ENCODE peak calls at places on chromosome 9, in six cellular contexts. R is heart right ventricle, Y is pancreas, L is HFF-Myc, N is epithelial cell of proximal tubule, I is fibroblast of mammary gland. T is an unnamed sample.

GRCh38 chr9:5957166-5957565 is 58.3 kb downstream of the RANBP6 start:
- DNase-seq in R (no peak), N (no peak), Y (no peak), I (no peak), L (no peak), T (no peak)

GRCh38 chr9:136024696-136025316 is 63.6 kb upstream of the UBAC1 start:
- DNase-seq in Y (no peak), N (no peak), R (no peak), L (no peak), I (no peak), T (no peak)

GRCh38 chr9:105148328-105149006 is 96.0 kb upstream of the SLC44A1 start:
- DNase-seq in Y (no peak), R (no peak), N (no peak), L (no peak), I (no peak), T (no peak)

GRCh38 chr9:119179701-119180100 is 189.5 kb downstream of the BRINP1 start:
- DNase-seq in L (no peak), Y (no peak), R (no peak), I (no peak), N (no peak), T (no peak)

GRCh38 chr9:107465467-107466451 is 23.8 kb downstream of the KLF4 start:
- DNase-seq in I (peak; percentile 61), Y (peak; percentile 42), L (no peak), N (no peak), R (peak; percentile 55), T (no peak)

GRCh38 chr9:38339087-38339486 is 53.4 kb upstream of the ALDH1B1 start:
- DNase-seq in Y (peak; percentile 34), R (peak; percentile 6), N (peak; percentile 57), L (peak; percentile 25), I (peak; percentile 93), T (peak; percentile 56)

GRCh38 chr9:135326141-135326540 is 153.4 kb upstream of the PPP1R26 start:
- DNase-seq in R (no peak), L (no peak), Y (peak; percentile 8), N (no peak), I (no peak), T (no peak)

GRCh38 chr9:8364021-8364782 is 564.6 kb upstream of the DMAC1 start:
- DNase-seq in Y (no peak), N (no peak), R (no peak), I (no peak), L (no peak), T (no peak)

GRCh38 chr9:98794802-98795201 is 1.6 kb downstream of the ANKS6 start:
- DNase-seq in R (no peak), I (no peak), N (no peak), L (no peak), Y (no peak), T (no peak)

GRCh38 chr9:79955300-79955699 is 383.5 kb downstream of the TLE4 start:
- DNase-seq in R (no peak), N (no peak), Y (no peak), L (no peak), I (no peak), T (no peak)

GRCh38 chr9:136172412-136173079 is 32.4 kb downstream of the LHX3 start:
- DNase-seq in L (no peak), N (no peak), R (no peak), I (no peak), Y (no peak), T (no peak)

GRCh38 chr9:86500667-86501435 is 146.6 kb upstream of the TUT7 start:
- DNase-seq in Y (no peak), L (peak; percentile 84), I (peak; percentile 95), N (peak; percentile 25), R (no peak), T (peak; percentile 23)

GRCh38 chr9:92510747-92511146 is 25.0 kb downstream of the ECM2 start:
- DNase-seq in Y (no peak), N (no peak), L (no peak), R (no peak), I (no peak), T (no peak)

GRCh38 chr9:1100945-1101344 is 50.8 kb downstream of the DMRT2 start:
- DNase-seq in R (peak; percentile 24), N (no peak), L (peak; percentile 19), Y (peak; percentile 49), I (peak; percentile 45), T (peak; percentile 29)

GRCh38 chr9:121637441-121638222 is 13.8 kb upstream of the DAB2IP start:
- DNase-seq in L (no peak), R (no peak), Y (no peak), I (peak; percentile 46), N (no peak), T (no peak)

GRCh38 chr9:8329561-8330283 is 530.1 kb upstream of the DMAC1 start:
- DNase-seq in N (no peak), Y (no peak), L (no peak), R (no peak), I (no peak), T (no peak)

GRCh38 chr9:124296094-124296493 is 38.3 kb downstream of the NEK6 start:
- DNase-seq in N (no peak), I (no peak), Y (no peak), L (no peak), R (no peak), T (no peak)

GRCh38 chr9:88874391-88874790 is 116.9 kb upstream of the S1PR3 start:
- DNase-seq in I (no peak), R (no peak), N (no peak), L (no peak), Y (no peak), T (no peak)

GRCh38 chr9:88814521-88815101 is 176.7 kb upstream of the S1PR3 start:
- DNase-seq in L (peak; percentile 56), R (peak; percentile 77), N (no peak), Y (no peak), I (peak; percentile 92), T (no peak)

GRCh38 chr9:136546697-136547481 is 1.0 kb upstream of the NOTCH1 start:
- DNase-seq in R (no peak), I (peak; percentile 18), Y (peak; percentile 77), L (peak; percentile 53), N (no peak), T (no peak)

GRCh38 chr9:113164536-113165300 is 13.9 kb downstream of the SLC31A2 start:
- DNase-seq in I (peak; percentile 59), L (no peak), N (no peak), Y (no peak), R (peak; percentile 66), T (no peak)

GRCh38 chr9:17900604-17901003 is 321.7 kb downstream of the SH3GL2 start:
- DNase-seq in I (no peak), L (no peak), N (no peak), R (no peak), Y (no peak), T (no peak)

GRCh38 chr9:6152824-6153223 is 62.8 kb upstream of the IL33 start:
- DNase-seq in L (no peak), I (no peak), R (no peak), N (no peak), Y (no peak), T (no peak)

GRCh38 chr9:124399323-124399962 is 15.8 kb downstream of the PSMB7 start:
- DNase-seq in N (no peak), I (peak; percentile 75), L (no peak), R (peak; percentile 33), Y (no peak), T (no peak)

GRCh38 chr9:23341346-23341745 is 484.7 kb downstream of the ELAVL2 start:
- DNase-seq in I (no peak), R (no peak), L (no peak), N (no peak), Y (no peak), T (no peak)

GRCh38 chr9:89449261-89449671 is 48.6 kb downstream of the SEMA4D start:
- DNase-seq in L (no peak), Y (no peak), N (no peak), R (no peak), I (no peak), T (no peak)

GRCh38 chr9:11158676-11159075 is 545.9 kb upstream of the PTPRD start:
- DNase-seq in L (no peak), R (no peak), N (no peak), Y (no peak), I (peak; percentile 18), T (no peak)

GRCh38 chr9:121233906-121234901 is 32.5 kb upstream of the RAB14 start:
- DNase-seq in R (no peak), I (peak; percentile 58), L (peak; percentile 88), N (no peak), Y (no peak), T (no peak)

GRCh38 chr9:38439291-38439915 is 15.1 kb upstream of the IGFBPL1 start:
- DNase-seq in N (no peak), R (no peak), L (no peak), I (no peak), Y (no peak), T (no peak)

GRCh38 chr9:93183663-93184438 is at the start of gene WNK2:
- DNase-seq in I (peak; percentile 4), N (no peak), R (no peak), L (no peak), Y (no peak), T (no peak)

GRCh38 chr9:98191615-98192502 is 578 bp downstream of the CORO2A start:
- DNase-seq in Y (peak; percentile 29), N (no peak), R (peak; percentile 17), L (no peak), I (no peak), T (no peak)

GRCh38 chr9:134175808-134176598 is 11.6 kb upstream of the RNU6ATAC start:
- DNase-seq in L (no peak), R (no peak), Y (no peak), I (no peak), N (no peak), T (no peak)
- TF ChIP-seq CTCF in L (peak; percentile 13), R (no peak), Y (no peak), I (peak; percentile 9), N (peak; percentile 25), T (peak; percentile 26)

GRCh38 chr9:70260007-70260443 is 1.2 kb downstream of the SMC5 start:
- DNase-seq in R (no peak), I (peak; percentile 14), Y (no peak), L (no peak), N (no peak), T (no peak)
- H3K4me3 ChIP-seq in R (peak overlapping the region; percentile 82), I (peak overlapping the region; percentile 78), Y (peak overlapping the region; percentile 77), L (peak overlapping the region; percentile 90), N (peak overlapping the region; percentile 82), T (peak overlapping the region; percentile 86)

GRCh38 chr9:95182854-95183563 is 134.5 kb downstream of the FANCC start:
- DNase-seq in L (no peak), R (no peak), N (no peak), Y (no peak), I (no peak), T (no peak)
- TF ChIP-seq CTCF in L (no peak), R (no peak), N (peak; percentile 36), Y (no peak), I (no peak), T (peak; percentile 48)

DNA sequence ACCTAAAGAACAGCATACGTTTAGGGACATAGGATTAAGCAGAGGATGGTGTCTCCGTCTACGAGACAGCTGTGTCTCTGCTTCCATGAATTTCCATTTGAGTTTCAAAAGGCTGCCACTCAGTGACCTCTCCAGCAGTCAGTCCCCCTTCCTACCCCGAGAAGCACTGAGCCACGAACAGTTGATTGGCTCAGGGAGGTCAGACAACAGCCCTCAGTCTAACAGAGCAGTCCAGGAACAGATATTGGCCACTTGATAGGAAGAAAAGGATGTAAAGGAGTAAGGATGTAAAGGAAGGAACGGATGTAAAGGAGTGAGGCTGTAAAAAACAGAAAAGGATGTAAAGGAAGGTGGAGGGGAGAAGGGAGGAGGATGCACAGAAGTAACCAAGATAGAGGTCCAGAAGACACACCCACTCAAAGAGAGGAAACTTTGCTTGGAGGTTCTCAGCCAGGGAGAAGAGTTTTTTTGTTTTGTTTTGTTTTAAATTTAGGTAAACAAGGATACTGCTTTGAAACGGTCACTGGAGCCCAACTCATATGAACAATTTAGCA is 3.2 kb upstream of the NR4A3 start:
- DNase-seq in L (no peak), Y (no peak), N (no peak), I (no peak), R (no peak), T (no peak)
- H3K4me3 ChIP-seq in L (peak overlapping the region; percentile 73), Y (no peak overlapping the region), N (peak overlapping the region; percentile 89), I (peak overlapping the region; percentile 67), R (peak overlapping the region; percentile 88), T (peak overlapping the region; percentile 79)

T was measured in kidney epithelial cell.